ENCODE peak calls at places on chromosomes 11 and 22, in ten cellular contexts. One of them, this sample, is unnamed.

GRCh38 chr11:57410287-57410686 is 16.6 kb downstream of the SLC43A3 start:
- DNase-seq in naive thymus-derived CD8-positive, alpha-beta T cell: no peak
- DNase-seq in H4: peak
- DNase-seq in posterior vena cava: no peak
- DNase-seq in AG09309: peak
- DNase-seq in left ventricle myocardium inferior: no peak
- DNase-seq in GDM1: no peak
- DNase-seq in activated CD8-positive, alpha-beta memory T cell treated with anti-CD3 and anti-CD28 coated beads for 48 hours: no peak
- DNase-seq in stimulated activated CD4-positive, alpha-beta T cell treated with anti-CD3 and anti-CD28 coated beads, TNF-alpha, amount 100 ng/mL, for 1 hour: no peak
- DNase-seq in SHP77: no peak
- DNase-seq in this sample: no peak

GRCh38 chr11:14065153-14065552 is 102.6 kb downstream of the SPON1 start:
- DNase-seq in activated CD8-positive, alpha-beta memory T cell treated with anti-CD3 and anti-CD28 coated beads for 48 hours: no peak
- DNase-seq in GDM1: no peak
- DNase-seq in posterior vena cava: no peak
- DNase-seq in AG09309: no peak
- DNase-seq in left ventricle myocardium inferior: no peak
- DNase-seq in SHP77: no peak
- DNase-seq in naive thymus-derived CD8-positive, alpha-beta T cell: no peak
- DNase-seq in H4: no peak
- DNase-seq in stimulated activated CD4-positive, alpha-beta T cell treated with anti-CD3 and anti-CD28 coated beads, TNF-alpha, amount 100 ng/mL, for 1 hour: no peak
- DNase-seq in this sample: no peak

GRCh38 chr22:37951305-37951704 is 2.1 kb downstream of the C22orf23 start:
- DNase-seq in GDM1: no peak
- DNase-seq in posterior vena cava: no peak
- DNase-seq in SHP77: no peak
- DNase-seq in H4: no peak
- DNase-seq in activated CD8-positive, alpha-beta memory T cell treated with anti-CD3 and anti-CD28 coated beads for 48 hours: no peak
- DNase-seq in left ventricle myocardium inferior: no peak
- DNase-seq in AG09309: no peak
- DNase-seq in naive thymus-derived CD8-positive, alpha-beta T cell: no peak
- DNase-seq in stimulated activated CD4-positive, alpha-beta T cell treated with anti-CD3 and anti-CD28 coated beads, TNF-alpha, amount 100 ng/mL, for 1 hour: no peak
- DNase-seq in this sample: peak

GRCh38 chr22:35560366-35560765 is 19.7 kb downstream of the RASD2 start:
- DNase-seq in H4: no peak
- DNase-seq in left ventricle myocardium inferior: no peak
- DNase-seq in AG09309: no peak
- DNase-seq in SHP77: no peak
- DNase-seq in activated CD8-positive, alpha-beta memory T cell treated with anti-CD3 and anti-CD28 coated beads for 48 hours: no peak
- DNase-seq in posterior vena cava: no peak
- DNase-seq in naive thymus-derived CD8-positive, alpha-beta T cell: no peak
- DNase-seq in stimulated activated CD4-positive, alpha-beta T cell treated with anti-CD3 and anti-CD28 coated beads, TNF-alpha, amount 100 ng/mL, for 1 hour: no peak
- DNase-seq in GDM1: no peak
- DNase-seq in this sample: no peak

GRCh38 chr11:134331565-134332188 is at the start of gene GLB1L2:
- DNase-seq in stimulated activated CD4-positive, alpha-beta T cell treated with anti-CD3 and anti-CD28 coated beads, TNF-alpha, amount 100 ng/mL, for 1 hour: peak
- DNase-seq in left ventricle myocardium inferior: peak
- DNase-seq in H4: peak
- DNase-seq in AG09309: no peak
- DNase-seq in GDM1: no peak
- DNase-seq in SHP77: no peak
- DNase-seq in activated CD8-positive, alpha-beta memory T cell treated with anti-CD3 and anti-CD28 coated beads for 48 hours: peak
- DNase-seq in naive thymus-derived CD8-positive, alpha-beta T cell: peak
- DNase-seq in posterior vena cava: peak
- DNase-seq in this sample: peak

GRCh38 chr22:30424471-30425326 is 869 bp upstream of the MTFP1 start:
- DNase-seq in naive thymus-derived CD8-positive, alpha-beta T cell: no peak
- DNase-seq in posterior vena cava: no peak
- DNase-seq in left ventricle myocardium inferior: no peak
- DNase-seq in H4: no peak
- DNase-seq in SHP77: peak
- DNase-seq in activated CD8-positive, alpha-beta memory T cell treated with anti-CD3 and anti-CD28 coated beads for 48 hours: no peak
- DNase-seq in AG09309: no peak
- DNase-seq in stimulated activated CD4-positive, alpha-beta T cell treated with anti-CD3 and anti-CD28 coated beads, TNF-alpha, amount 100 ng/mL, for 1 hour: no peak
- DNase-seq in GDM1: no peak
- DNase-seq in this sample: peak

GRCh38 chr11:120817131-120817530 is 206.8 kb upstream of the TBCEL start:
- DNase-seq in AG09309: no peak
- DNase-seq in H4: no peak
- DNase-seq in naive thymus-derived CD8-positive, alpha-beta T cell: no peak
- DNase-seq in stimulated activated CD4-positive, alpha-beta T cell treated with anti-CD3 and anti-CD28 coated beads, TNF-alpha, amount 100 ng/mL, for 1 hour: no peak
- DNase-seq in left ventricle myocardium inferior: peak
- DNase-seq in posterior vena cava: no peak
- DNase-seq in GDM1: no peak
- DNase-seq in activated CD8-positive, alpha-beta memory T cell treated with anti-CD3 and anti-CD28 coated beads for 48 hours: no peak
- DNase-seq in SHP77: no peak
- DNase-seq in this sample: no peak

GRCh38 chr11:21895686-21896085 is 297.2 kb upstream of the ANO5 start:
- DNase-seq in H4: no peak
- DNase-seq in naive thymus-derived CD8-positive, alpha-beta T cell: no peak
- DNase-seq in SHP77: no peak
- DNase-seq in GDM1: no peak
- DNase-seq in left ventricle myocardium inferior: no peak
- DNase-seq in AG09309: no peak
- DNase-seq in stimulated activated CD4-positive, alpha-beta T cell treated with anti-CD3 and anti-CD28 coated beads, TNF-alpha, amount 100 ng/mL, for 1 hour: no peak
- DNase-seq in posterior vena cava: no peak
- DNase-seq in activated CD8-positive, alpha-beta memory T cell treated with anti-CD3 and anti-CD28 coated beads for 48 hours: no peak
- DNase-seq in this sample: no peak

GRCh38 chr11:65982824-65983588 is 19.0 kb downstream of the EIF1AD start:
- DNase-seq in GDM1: no peak
- DNase-seq in SHP77: no peak
- DNase-seq in H4: no peak
- DNase-seq in naive thymus-derived CD8-positive, alpha-beta T cell: no peak
- DNase-seq in activated CD8-positive, alpha-beta memory T cell treated with anti-CD3 and anti-CD28 coated beads for 48 hours: no peak
- DNase-seq in AG09309: no peak
- DNase-seq in posterior vena cava: peak
- DNase-seq in left ventricle myocardium inferior: no peak
- DNase-seq in stimulated activated CD4-positive, alpha-beta T cell treated with anti-CD3 and anti-CD28 coated beads, TNF-alpha, amount 100 ng/mL, for 1 hour: no peak
- DNase-seq in this sample: no peak

GRCh38 chr11:70741085-70741484 is 342.8 kb downstream of the CTTN start:
- DNase-seq in H4: no peak
- DNase-seq in posterior vena cava: no peak
- DNase-seq in AG09309: no peak
- DNase-seq in left ventricle myocardium inferior: no peak
- DNase-seq in GDM1: no peak
- DNase-seq in activated CD8-positive, alpha-beta memory T cell treated with anti-CD3 and anti-CD28 coated beads for 48 hours: no peak
- DNase-seq in SHP77: no peak
- DNase-seq in naive thymus-derived CD8-positive, alpha-beta T cell: no peak
- DNase-seq in stimulated activated CD4-positive, alpha-beta T cell treated with anti-CD3 and anti-CD28 coated beads, TNF-alpha, amount 100 ng/mL, for 1 hour: no peak
- DNase-seq in this sample: no peak

GRCh38 chr22:35712672-35713071 is 5.0 kb upstream of the APOL5 start:
- DNase-seq in H4: no peak
- DNase-seq in naive thymus-derived CD8-positive, alpha-beta T cell: no peak
- DNase-seq in left ventricle myocardium inferior: no peak
- DNase-seq in GDM1: no peak
- DNase-seq in activated CD8-positive, alpha-beta memory T cell treated with anti-CD3 and anti-CD28 coated beads for 48 hours: no peak
- DNase-seq in posterior vena cava: no peak
- DNase-seq in stimulated activated CD4-positive, alpha-beta T cell treated with anti-CD3 and anti-CD28 coated beads, TNF-alpha, amount 100 ng/mL, for 1 hour: no peak
- DNase-seq in AG09309: no peak
- DNase-seq in SHP77: no peak
- DNase-seq in this sample: peak

GRCh38 chr11:6431861-6432260 is 8.9 kb downstream of the HPX start:
- DNase-seq in GDM1: no peak
- DNase-seq in stimulated activated CD4-positive, alpha-beta T cell treated with anti-CD3 and anti-CD28 coated beads, TNF-alpha, amount 100 ng/mL, for 1 hour: no peak
- DNase-seq in AG09309: peak
- DNase-seq in posterior vena cava: no peak
- DNase-seq in naive thymus-derived CD8-positive, alpha-beta T cell: no peak
- DNase-seq in SHP77: no peak
- DNase-seq in left ventricle myocardium inferior: no peak
- DNase-seq in activated CD8-positive, alpha-beta memory T cell treated with anti-CD3 and anti-CD28 coated beads for 48 hours: no peak
- DNase-seq in H4: peak
- DNase-seq in this sample: peak

GRCh38 chr11:96390403-96390830 is 604 bp downstream of the JRKL start:
- DNase-seq in stimulated activated CD4-positive, alpha-beta T cell treated with anti-CD3 and anti-CD28 coated beads, TNF-alpha, amount 100 ng/mL, for 1 hour: no peak
- DNase-seq in H4: no peak
- DNase-seq in SHP77: no peak
- DNase-seq in left ventricle myocardium inferior: no peak
- DNase-seq in AG09309: no peak
- DNase-seq in naive thymus-derived CD8-positive, alpha-beta T cell: no peak
- DNase-seq in posterior vena cava: no peak
- DNase-seq in activated CD8-positive, alpha-beta memory T cell treated with anti-CD3 and anti-CD28 coated beads for 48 hours: no peak
- DNase-seq in GDM1: no peak
- DNase-seq in this sample: no peak

GRCh38 chr11:10476342-10476741 is 21.3 kb downstream of the AMPD3 start:
- DNase-seq in posterior vena cava: no peak
- DNase-seq in left ventricle myocardium inferior: no peak
- DNase-seq in naive thymus-derived CD8-positive, alpha-beta T cell: no peak
- DNase-seq in activated CD8-positive, alpha-beta memory T cell treated with anti-CD3 and anti-CD28 coated beads for 48 hours: no peak
- DNase-seq in AG09309: no peak
- DNase-seq in SHP77: no peak
- DNase-seq in H4: no peak
- DNase-seq in GDM1: no peak
- DNase-seq in stimulated activated CD4-positive, alpha-beta T cell treated with anti-CD3 and anti-CD28 coated beads, TNF-alpha, amount 100 ng/mL, for 1 hour: no peak
- DNase-seq in this sample: no peak

GRCh38 chr22:29092243-29092642 is 19.4 kb downstream of the KREMEN1 start:
- DNase-seq in H4: no peak
- DNase-seq in left ventricle myocardium inferior: no peak
- DNase-seq in stimulated activated CD4-positive, alpha-beta T cell treated with anti-CD3 and anti-CD28 coated beads, TNF-alpha, amount 100 ng/mL, for 1 hour: no peak
- DNase-seq in GDM1: no peak
- DNase-seq in posterior vena cava: no peak
- DNase-seq in AG09309: no peak
- DNase-seq in naive thymus-derived CD8-positive, alpha-beta T cell: no peak
- DNase-seq in activated CD8-positive, alpha-beta memory T cell treated with anti-CD3 and anti-CD28 coated beads for 48 hours: no peak
- DNase-seq in SHP77: no peak
- DNase-seq in this sample: no peak

GRCh38 chr11:15603208-15603607 is 488.5 kb downstream of the INSC start:
- DNase-seq in posterior vena cava: no peak
- DNase-seq in naive thymus-derived CD8-positive, alpha-beta T cell: no peak
- DNase-seq in H4: no peak
- DNase-seq in SHP77: no peak
- DNase-seq in stimulated activated CD4-positive, alpha-beta T cell treated with anti-CD3 and anti-CD28 coated beads, TNF-alpha, amount 100 ng/mL, for 1 hour: no peak
- DNase-seq in GDM1: no peak
- DNase-seq in activated CD8-positive, alpha-beta memory T cell treated with anti-CD3 and anti-CD28 coated beads for 48 hours: no peak
- DNase-seq in left ventricle myocardium inferior: peak
- DNase-seq in AG09309: no peak
- DNase-seq in this sample: no peak

GRCh38 chr11:19605500-19606371 is 106.9 kb upstream of the NAV2 start:
- DNase-seq in naive thymus-derived CD8-positive, alpha-beta T cell: no peak
- DNase-seq in AG09309: peak
- DNase-seq in H4: no peak
- DNase-seq in posterior vena cava: no peak
- DNase-seq in left ventricle myocardium inferior: no peak
- DNase-seq in stimulated activated CD4-positive, alpha-beta T cell treated with anti-CD3 and anti-CD28 coated beads, TNF-alpha, amount 100 ng/mL, for 1 hour: no peak
- DNase-seq in activated CD8-positive, alpha-beta memory T cell treated with anti-CD3 and anti-CD28 coated beads for 48 hours: no peak
- DNase-seq in GDM1: no peak
- DNase-seq in SHP77: no peak
- DNase-seq in this sample: no peak

GRCh38 chr22:27636716-27637503 is 164.6 kb downstream of the MN1 start:
- DNase-seq in SHP77: no peak
- DNase-seq in activated CD8-positive, alpha-beta memory T cell treated with anti-CD3 and anti-CD28 coated beads for 48 hours: no peak
- DNase-seq in posterior vena cava: peak
- DNase-seq in AG09309: no peak
- DNase-seq in naive thymus-derived CD8-positive, alpha-beta T cell: no peak
- DNase-seq in stimulated activated CD4-positive, alpha-beta T cell treated with anti-CD3 and anti-CD28 coated beads, TNF-alpha, amount 100 ng/mL, for 1 hour: no peak
- DNase-seq in GDM1: no peak
- DNase-seq in left ventricle myocardium inferior: peak
- DNase-seq in H4: no peak
- DNase-seq in this sample: no peak

GRCh38 chr11:22432331-22433065 is 94.3 kb downstream of the SLC17A6 start:
- DNase-seq in GDM1: no peak
- DNase-seq in SHP77: no peak
- DNase-seq in H4: no peak
- DNase-seq in activated CD8-positive, alpha-beta memory T cell treated with anti-CD3 and anti-CD28 coated beads for 48 hours: no peak
- DNase-seq in stimulated activated CD4-positive, alpha-beta T cell treated with anti-CD3 and anti-CD28 coated beads, TNF-alpha, amount 100 ng/mL, for 1 hour: no peak
- DNase-seq in AG09309: no peak
- DNase-seq in posterior vena cava: peak
- DNase-seq in naive thymus-derived CD8-positive, alpha-beta T cell: no peak
- DNase-seq in left ventricle myocardium inferior: peak
- DNase-seq in this sample: peak

GRCh38 chr11:128903248-128904041 is 12.3 kb downstream of the KCNJ5 start:
- DNase-seq in GDM1: no peak
- DNase-seq in activated CD8-positive, alpha-beta memory T cell treated with anti-CD3 and anti-CD28 coated beads for 48 hours: no peak
- DNase-seq in naive thymus-derived CD8-positive, alpha-beta T cell: no peak
- DNase-seq in SHP77: no peak
- DNase-seq in posterior vena cava: peak
- DNase-seq in stimulated activated CD4-positive, alpha-beta T cell treated with anti-CD3 and anti-CD28 coated beads, TNF-alpha, amount 100 ng/mL, for 1 hour: no peak
- DNase-seq in AG09309: no peak
- DNase-seq in left ventricle myocardium inferior: peak
- DNase-seq in H4: peak
- DNase-seq in this sample: peak

GRCh38 chr11:94747136-94748110 is 20.7 kb upstream of the AMOTL1 start:
- DNase-seq in posterior vena cava: no peak
- DNase-seq in SHP77: no peak
- DNase-seq in activated CD8-positive, alpha-beta memory T cell treated with anti-CD3 and anti-CD28 coated beads for 48 hours: no peak
- DNase-seq in naive thymus-derived CD8-positive, alpha-beta T cell: no peak
- DNase-seq in GDM1: no peak
- DNase-seq in stimulated activated CD4-positive, alpha-beta T cell treated with anti-CD3 and anti-CD28 coated beads, TNF-alpha, amount 100 ng/mL, for 1 hour: no peak
- DNase-seq in left ventricle myocardium inferior: no peak
- DNase-seq in AG09309: no peak
- DNase-seq in H4: no peak
- DNase-seq in this sample: peak

GRCh38 chr11:46279393-46280099 is 2.1 kb downstream of the CREB3L1 start:
- DNase-seq in posterior vena cava: peak
- DNase-seq in AG09309: no peak
- DNase-seq in SHP77: peak
- DNase-seq in left ventricle myocardium inferior: peak
- DNase-seq in naive thymus-derived CD8-positive, alpha-beta T cell: no peak
- DNase-seq in H4: no peak
- DNase-seq in activated CD8-positive, alpha-beta memory T cell treated with anti-CD3 and anti-CD28 coated beads for 48 hours: no peak
- DNase-seq in stimulated activated CD4-positive, alpha-beta T cell treated with anti-CD3 and anti-CD28 coated beads, TNF-alpha, amount 100 ng/mL, for 1 hour: no peak
- DNase-seq in GDM1: no peak
- DNase-seq in this sample: no peak

GRCh38 chr11:66277475-66278391 is at the start of gene CNIH2:
- DNase-seq in AG09309: no peak
- DNase-seq in naive thymus-derived CD8-positive, alpha-beta T cell: peak
- DNase-seq in stimulated activated CD4-positive, alpha-beta T cell treated with anti-CD3 and anti-CD28 coated beads, TNF-alpha, amount 100 ng/mL, for 1 hour: no peak
- DNase-seq in activated CD8-positive, alpha-beta memory T cell treated with anti-CD3 and anti-CD28 coated beads for 48 hours: no peak
- DNase-seq in SHP77: peak
- DNase-seq in posterior vena cava: no peak
- DNase-seq in H4: no peak
- DNase-seq in left ventricle myocardium inferior: no peak
- DNase-seq in GDM1: peak
- DNase-seq in this sample: peak

GRCh38 chr11:68127791-68128681 is 6.8 kb upstream of the CHKA start:
- DNase-seq in SHP77: no peak
- DNase-seq in posterior vena cava: no peak
- DNase-seq in left ventricle myocardium inferior: peak
- DNase-seq in AG09309: no peak
- DNase-seq in GDM1: no peak
- DNase-seq in activated CD8-positive, alpha-beta memory T cell treated with anti-CD3 and anti-CD28 coated beads for 48 hours: no peak
- DNase-seq in naive thymus-derived CD8-positive, alpha-beta T cell: no peak
- DNase-seq in stimulated activated CD4-positive, alpha-beta T cell treated with anti-CD3 and anti-CD28 coated beads, TNF-alpha, amount 100 ng/mL, for 1 hour: no peak
- DNase-seq in H4: no peak
- DNase-seq in this sample: peak

GRCh38 chr11:121452609-121453150 is at the start of gene SORL1-AS1:
- DNase-seq in naive thymus-derived CD8-positive, alpha-beta T cell: peak
- DNase-seq in activated CD8-positive, alpha-beta memory T cell treated with anti-CD3 and anti-CD28 coated beads for 48 hours: no peak
- DNase-seq in stimulated activated CD4-positive, alpha-beta T cell treated with anti-CD3 and anti-CD28 coated beads, TNF-alpha, amount 100 ng/mL, for 1 hour: no peak
- DNase-seq in left ventricle myocardium inferior: no peak
- DNase-seq in posterior vena cava: no peak
- DNase-seq in SHP77: no peak
- DNase-seq in AG09309: no peak
- DNase-seq in H4: no peak
- DNase-seq in GDM1: no peak
- DNase-seq in this sample: peak

GRCh38 chr11:8223513-8223899 is 40.2 kb downstream of the LMO1 start:
- DNase-seq in posterior vena cava: no peak
- DNase-seq in stimulated activated CD4-positive, alpha-beta T cell treated with anti-CD3 and anti-CD28 coated beads, TNF-alpha, amount 100 ng/mL, for 1 hour: no peak
- DNase-seq in SHP77: no peak
- DNase-seq in left ventricle myocardium inferior: no peak
- DNase-seq in GDM1: no peak
- DNase-seq in naive thymus-derived CD8-positive, alpha-beta T cell: no peak
- DNase-seq in AG09309: no peak
- DNase-seq in activated CD8-positive, alpha-beta memory T cell treated with anti-CD3 and anti-CD28 coated beads for 48 hours: no peak
- DNase-seq in H4: no peak
- DNase-seq in this sample: no peak

GRCh38 chr11:118838905-118839553 is 44.7 kb upstream of the CXCR5 start:
- DNase-seq in left ventricle myocardium inferior: no peak
- DNase-seq in H4: no peak
- DNase-seq in stimulated activated CD4-positive, alpha-beta T cell treated with anti-CD3 and anti-CD28 coated beads, TNF-alpha, amount 100 ng/mL, for 1 hour: no peak
- DNase-seq in naive thymus-derived CD8-positive, alpha-beta T cell: no peak
- DNase-seq in AG09309: no peak
- DNase-seq in SHP77: no peak
- DNase-seq in activated CD8-positive, alpha-beta memory T cell treated with anti-CD3 and anti-CD28 coated beads for 48 hours: no peak
- DNase-seq in posterior vena cava: peak
- DNase-seq in GDM1: no peak
- DNase-seq in this sample: no peak

GRCh38 chr11:65646921-65647701 is 9.2 kb downstream of the SIPA1 start:
- DNase-seq in AG09309: no peak
- DNase-seq in GDM1: no peak
- DNase-seq in naive thymus-derived CD8-positive, alpha-beta T cell: no peak
- DNase-seq in SHP77: no peak
- DNase-seq in left ventricle myocardium inferior: no peak
- DNase-seq in H4: no peak
- DNase-seq in activated CD8-positive, alpha-beta memory T cell treated with anti-CD3 and anti-CD28 coated beads for 48 hours: no peak
- DNase-seq in stimulated activated CD4-positive, alpha-beta T cell treated with anti-CD3 and anti-CD28 coated beads, TNF-alpha, amount 100 ng/mL, for 1 hour: no peak
- DNase-seq in posterior vena cava: peak
- DNase-seq in this sample: peak

This sample was measured in mesendoderm.